ENCODE peak calls at places on chromosomes 3 and 15, in ten cellular contexts. S, W, X, R, U, F, D, O, Y and I are unnamed samples.

GRCh38 chr15:89041507-89041906 is 46.7 kb upstream of the ABHD2 start:
- DNase-seq in O (no peak), X (no peak), U (no peak), F (no peak), D (no peak), R (no peak), Y (no peak), S (no peak), W (no peak), I (no peak)

GRCh38 chr3:117763561-117763960 is 1054.0 kb downstream of the TUSC7 start:
- DNase-seq in F (no peak), R (no peak), Y (no peak), U (no peak), X (no peak), D (no peak), W (no peak), O (no peak), S (no peak), I (no peak)

GRCh38 chr3:188349276-188349962 is 195.5 kb downstream of the LPP start:
- DNase-seq in X (no peak), U (no peak), D (no peak), R (peak; percentile 19), O (no peak), S (no peak), W (peak; percentile 56), F (no peak), Y (no peak), I (no peak)

GRCh38 chr15:55587321-55588069 is 650 bp downstream of the PYGO1 start:
- DNase-seq in S (peak; percentile 59), D (no peak), F (peak; percentile 60), X (no peak), W (peak; percentile 36), U (peak; percentile 10), R (peak; percentile 66), O (no peak), Y (peak; percentile 12), I (no peak)

GRCh38 chr3:159239054-159239453 is 437.2 kb downstream of the MFSD1 start:
- DNase-seq in X (no peak), W (no peak), O (no peak), S (no peak), Y (no peak), D (no peak), U (no peak), F (no peak), R (no peak), I (no peak)

GRCh38 chr15:90322531-90322930 is 29.6 kb upstream of the ZNF774 start:
- DNase-seq in W (no peak), O (no peak), Y (no peak), U (no peak), D (no peak), X (no peak), R (no peak), F (no peak), S (no peak), I (no peak)

GRCh38 chr3:105608623-105609022 is 241.9 kb downstream of the ALCAM start:
- DNase-seq in Y (no peak), U (no peak), D (no peak), W (no peak), R (peak; percentile 18), X (no peak), S (no peak), F (no peak), O (no peak), I (no peak)

GRCh38 chr3:64238971-64239667 is 13.9 kb upstream of the PRICKLE2 start:
- DNase-seq in U (peak; percentile 93), R (peak; percentile 80), S (peak; percentile 56), W (peak; percentile 75), Y (no peak), O (peak; percentile 36), X (peak; percentile 68), F (peak; percentile 98), D (no peak), I (peak; percentile 74)

GRCh38 chr15:57694264-57694663 is 12.2 kb upstream of the POLR2M start:
- DNase-seq in O (no peak), S (no peak), F (peak; percentile 61), Y (no peak), U (no peak), X (no peak), R (no peak), D (no peak), W (no peak), I (no peak)